ENCODE peak calls at places on chromosome 5, in four cellular contexts. One of them, this sample, is unnamed.

GRCh38 chr5:35457912-35458823 is 159.5 kb upstream of the SPEF2 start:
- DNase-seq in AG04449: no peak
- DNase-seq in adrenal gland: no peak
- DNase-seq in HFF-Myc: no peak
- DNase-seq in this sample: no peak

GRCh38 chr5:134420326-134420725 is 8.6 kb upstream of the CDKN2AIPNL start:
- DNase-seq in AG04449: no peak
- DNase-seq in adrenal gland: no peak
- DNase-seq in HFF-Myc: no peak
- DNase-seq in this sample: no peak

GRCh38 chr5:157345067-157345466 is 79.1 kb downstream of the CYFIP2 start:
- DNase-seq in AG04449: no peak
- DNase-seq in adrenal gland: no peak
- DNase-seq in HFF-Myc: no peak
- DNase-seq in this sample: no peak

GRCh38 chr5:14108170-14108996 is 34.8 kb upstream of the TRIO start:
- DNase-seq in AG04449: no peak
- DNase-seq in adrenal gland: peak; percentile 76
- DNase-seq in HFF-Myc: peak; percentile 78
- DNase-seq in this sample: peak; percentile 78

GRCh38 chr5:103005276-103005675 is 114.7 kb downstream of the GIN1 start:
- DNase-seq in AG04449: no peak
- DNase-seq in adrenal gland: no peak
- DNase-seq in HFF-Myc: no peak
- DNase-seq in this sample: no peak

GRCh38 chr5:95093211-95093610 is 191.7 kb downstream of the MCTP1 start:
- DNase-seq in AG04449: no peak
- DNase-seq in adrenal gland: no peak
- DNase-seq in HFF-Myc: no peak
- DNase-seq in this sample: no peak

GRCh38 chr5:163534476-163535172 is 29.2 kb downstream of the MAT2B start:
- DNase-seq in AG04449: no peak
- DNase-seq in adrenal gland: no peak
- DNase-seq in HFF-Myc: no peak
- DNase-seq in this sample: no peak

GRCh38 chr5:5419291-5420210 is 2.9 kb upstream of the ICE1 start:
- DNase-seq in AG04449: peak; percentile 41
- DNase-seq in adrenal gland: no peak
- DNase-seq in HFF-Myc: peak; percentile 53
- DNase-seq in this sample: no peak

GRCh38 chr5:110549301-110549700 is 177.2 kb downstream of the TMEM232 start:
- DNase-seq in AG04449: no peak
- DNase-seq in adrenal gland: peak; percentile 37
- DNase-seq in HFF-Myc: no peak
- DNase-seq in this sample: no peak

GRCh38 chr5:177472460-177473441 is 683 bp downstream of the DBN1 start:
- DNase-seq in AG04449: no peak
- DNase-seq in adrenal gland: no peak
- DNase-seq in HFF-Myc: no peak
- DNase-seq in this sample: no peak

GRCh38 chr5:141211-141610 is 49.2 kb downstream of the PLEKHG4B start:
- DNase-seq in AG04449: no peak
- DNase-seq in adrenal gland: no peak
- DNase-seq in HFF-Myc: no peak
- DNase-seq in this sample: no peak

GRCh38 chr5:157511656-157512644 is 51.9 kb downstream of the NIPAL4 start:
- DNase-seq in AG04449: peak; percentile 92
- DNase-seq in adrenal gland: peak; percentile 98
- DNase-seq in HFF-Myc: peak; percentile 94
- DNase-seq in this sample: no peak

GRCh38 chr5:96624631-96625030 is 37.5 kb upstream of the CAST start:
- DNase-seq in AG04449: no peak
- DNase-seq in adrenal gland: no peak
- DNase-seq in HFF-Myc: no peak
- DNase-seq in this sample: no peak

GRCh38 chr5:155728857-155729683 is 597.9 kb upstream of the SGCD start:
- DNase-seq in AG04449: peak; percentile 3
- DNase-seq in adrenal gland: no peak
- DNase-seq in HFF-Myc: no peak
- DNase-seq in this sample: no peak

GRCh38 chr5:54659651-54660050 is 142.1 kb downstream of the SNX18 start:
- DNase-seq in AG04449: no peak
- DNase-seq in adrenal gland: no peak
- DNase-seq in HFF-Myc: no peak
- DNase-seq in this sample: no peak

GRCh38 chr5:9927106-9927505 is 297.0 kb upstream of the TAS2R1 start:
- DNase-seq in AG04449: no peak
- DNase-seq in adrenal gland: no peak
- DNase-seq in HFF-Myc: no peak
- DNase-seq in this sample: no peak

GRCh38 chr5:6397536-6398269 is 19.4 kb upstream of the MED10 start:
- DNase-seq in AG04449: no peak
- DNase-seq in adrenal gland: no peak
- DNase-seq in HFF-Myc: no peak
- DNase-seq in this sample: no peak

GRCh38 chr5:143573568-143574170 is 170.2 kb upstream of the NR3C1 start:
- DNase-seq in AG04449: no peak
- DNase-seq in adrenal gland: no peak
- DNase-seq in HFF-Myc: no peak
- DNase-seq in this sample: no peak

GRCh38 chr5:144370273-144370672 is 199.6 kb downstream of the KCTD16 start:
- DNase-seq in AG04449: no peak
- DNase-seq in adrenal gland: no peak
- DNase-seq in HFF-Myc: no peak
- DNase-seq in this sample: no peak

GRCh38 chr5:149464796-149465489 is 85.9 kb upstream of the IL17B start:
- DNase-seq in AG04449: no peak
- DNase-seq in adrenal gland: peak; percentile 77
- DNase-seq in HFF-Myc: no peak
- DNase-seq in this sample: no peak

GRCh38 chr5:41908374-41909079 is 4.4 kb downstream of the RIMOC1 start:
- DNase-seq in AG04449: peak; percentile 63
- DNase-seq in adrenal gland: no peak
- DNase-seq in HFF-Myc: no peak
- DNase-seq in this sample: no peak

GRCh38 chr5:142746532-142746931 is 23.6 kb upstream of the ARHGAP26 start:
- DNase-seq in AG04449: no peak
- DNase-seq in adrenal gland: no peak
- DNase-seq in HFF-Myc: no peak
- DNase-seq in this sample: no peak

GRCh38 chr5:175385691-175386360 is 58.2 kb downstream of the DRD1 start:
- DNase-seq in AG04449: no peak
- DNase-seq in adrenal gland: no peak
- DNase-seq in HFF-Myc: no peak
- DNase-seq in this sample: no peak

GRCh38 chr5:149782900-149783586 is 52.9 kb downstream of the PPARGC1B start:
- DNase-seq in AG04449: no peak
- DNase-seq in adrenal gland: no peak
- DNase-seq in HFF-Myc: no peak
- DNase-seq in this sample: no peak

GRCh38 chr5:21236896-21237830 is 1249.2 kb upstream of the CDH18 start:
- DNase-seq in AG04449: no peak
- DNase-seq in adrenal gland: no peak
- DNase-seq in HFF-Myc: no peak
- DNase-seq in this sample: no peak

GRCh38 chr5:50947892-50948683 is 281.7 kb downstream of the PARP8 start:
- DNase-seq in AG04449: no peak
- DNase-seq in adrenal gland: no peak
- DNase-seq in HFF-Myc: no peak
- DNase-seq in this sample: no peak

GRCh38 chr5:168765220-168766037 is 186.3 kb upstream of the PANK3 start:
- DNase-seq in AG04449: peak; percentile 46
- DNase-seq in adrenal gland: peak; percentile 63
- DNase-seq in HFF-Myc: peak; percentile 7
- DNase-seq in this sample: no peak

GRCh38 chr5:146788918-146789317 is 89.6 kb downstream of the PPP2R2B start:
- DNase-seq in AG04449: no peak
- DNase-seq in adrenal gland: no peak
- DNase-seq in HFF-Myc: no peak
- DNase-seq in this sample: no peak

GRCh38 chr5:65831276-65831675 is 95.1 kb upstream of the ERBIN start:
- DNase-seq in AG04449: no peak
- DNase-seq in adrenal gland: no peak
- DNase-seq in HFF-Myc: no peak
- DNase-seq in this sample: no peak

GRCh38 chr5:172554562-172554961 is 86.5 kb upstream of the NEURL1B start:
- DNase-seq in AG04449: no peak
- DNase-seq in adrenal gland: no peak
- DNase-seq in HFF-Myc: no peak
- DNase-seq in this sample: no peak

GRCh38 chr5:71836084-71836483 is 117.0 kb downstream of the CARTPT start:
- DNase-seq in AG04449: no peak
- DNase-seq in adrenal gland: no peak
- DNase-seq in HFF-Myc: no peak
- DNase-seq in this sample: no peak
- TF ChIP-seq CTCF in AG04449: peak; percentile 37
- TF ChIP-seq CTCF in adrenal gland: no peak
- TF ChIP-seq CTCF in HFF-Myc: no peak
- TF ChIP-seq CTCF in this sample: no peak

GRCh38 chr5:59596586-59597348 is 296.8 kb downstream of the PDE4D start:
- DNase-seq in AG04449: no peak
- DNase-seq in adrenal gland: no peak
- DNase-seq in HFF-Myc: no peak
- DNase-seq in this sample: no peak

GRCh38 chr5:59600153-59600552 is 293.4 kb downstream of the PDE4D start:
- DNase-seq in AG04449: no peak
- DNase-seq in adrenal gland: no peak
- DNase-seq in HFF-Myc: no peak
- DNase-seq in this sample: no peak

GRCh38 chr5:59599729-59600128 is 293.8 kb downstream of the PDE4D start:
- DNase-seq in AG04449: no peak
- DNase-seq in adrenal gland: no peak
- DNase-seq in HFF-Myc: no peak
- DNase-seq in this sample: no peak

GRCh38 chr5:59597690-59598546 is 295.6 kb downstream of the PDE4D start:
- DNase-seq in AG04449: no peak
- DNase-seq in adrenal gland: no peak
- DNase-seq in HFF-Myc: no peak
- DNase-seq in this sample: no peak

GRCh38 chr5:59598547-59598874 is 295.0 kb downstream of the PDE4D start:
- DNase-seq in AG04449: no peak
- DNase-seq in adrenal gland: no peak
- DNase-seq in HFF-Myc: no peak
- DNase-seq in this sample: no peak
- H3K4me3 ChIP-seq in AG04449: no peak overlapping the region
- H3K4me3 ChIP-seq in adrenal gland: peak overlapping the region; percentile 34
- H3K4me3 ChIP-seq in HFF-Myc: no peak overlapping the region
- H3K4me3 ChIP-seq in this sample: no peak overlapping the region

DNA sequence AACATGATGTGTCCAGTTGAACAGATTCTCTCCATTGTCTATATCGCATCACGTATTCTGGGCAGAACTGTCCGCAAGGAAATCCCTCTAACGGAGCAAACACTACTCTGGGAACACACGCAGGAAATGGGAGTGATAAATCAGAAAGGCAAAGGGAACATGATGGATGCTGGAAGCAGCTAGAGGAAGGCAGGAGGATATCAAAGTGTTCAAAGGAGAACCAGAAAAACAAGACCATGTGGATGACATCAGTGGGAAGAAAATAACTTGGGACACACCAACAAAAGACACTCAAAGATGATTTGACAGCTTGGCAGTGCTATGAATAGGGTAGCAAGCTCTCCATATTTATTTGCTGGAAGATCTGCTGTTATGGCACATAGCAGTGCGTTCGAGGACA is 142.9 kb downstream of the PLK2 start:
- DNase-seq in AG04449: no peak
- DNase-seq in adrenal gland: no peak
- DNase-seq in HFF-Myc: no peak
- DNase-seq in this sample: no peak
- TF ChIP-seq CTCF in AG04449: no peak
- TF ChIP-seq CTCF in adrenal gland: no peak
- TF ChIP-seq CTCF in HFF-Myc: no peak
- TF ChIP-seq CTCF in this sample: no peak

DNA sequence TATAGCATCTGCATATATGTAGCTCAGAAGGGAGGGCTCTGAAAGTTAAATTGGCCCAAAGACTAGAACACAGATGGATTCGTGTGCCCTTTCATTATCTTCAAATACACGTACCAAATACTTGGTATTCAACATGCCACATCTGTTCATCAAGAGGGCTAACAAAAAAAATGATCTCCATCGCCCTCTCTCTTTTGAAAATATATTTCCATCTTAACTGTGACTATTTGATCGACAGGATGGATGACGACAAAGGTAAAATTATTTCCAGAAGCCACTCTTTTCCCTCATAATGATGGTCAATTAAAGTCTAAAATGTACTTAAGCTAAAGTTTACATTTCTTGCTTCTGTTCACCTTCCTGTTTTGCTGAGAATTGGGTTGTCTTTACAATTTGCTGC is 77.0 kb downstream of the SEMA6A start:
- DNase-seq in AG04449: no peak
- DNase-seq in adrenal gland: no peak
- DNase-seq in HFF-Myc: no peak
- DNase-seq in this sample: no peak
- H3K4me3 ChIP-seq in AG04449: no peak overlapping the region
- H3K4me3 ChIP-seq in adrenal gland: no peak overlapping the region
- H3K4me3 ChIP-seq in HFF-Myc: no peak overlapping the region
- H3K4me3 ChIP-seq in this sample: no peak overlapping the region

DNA sequence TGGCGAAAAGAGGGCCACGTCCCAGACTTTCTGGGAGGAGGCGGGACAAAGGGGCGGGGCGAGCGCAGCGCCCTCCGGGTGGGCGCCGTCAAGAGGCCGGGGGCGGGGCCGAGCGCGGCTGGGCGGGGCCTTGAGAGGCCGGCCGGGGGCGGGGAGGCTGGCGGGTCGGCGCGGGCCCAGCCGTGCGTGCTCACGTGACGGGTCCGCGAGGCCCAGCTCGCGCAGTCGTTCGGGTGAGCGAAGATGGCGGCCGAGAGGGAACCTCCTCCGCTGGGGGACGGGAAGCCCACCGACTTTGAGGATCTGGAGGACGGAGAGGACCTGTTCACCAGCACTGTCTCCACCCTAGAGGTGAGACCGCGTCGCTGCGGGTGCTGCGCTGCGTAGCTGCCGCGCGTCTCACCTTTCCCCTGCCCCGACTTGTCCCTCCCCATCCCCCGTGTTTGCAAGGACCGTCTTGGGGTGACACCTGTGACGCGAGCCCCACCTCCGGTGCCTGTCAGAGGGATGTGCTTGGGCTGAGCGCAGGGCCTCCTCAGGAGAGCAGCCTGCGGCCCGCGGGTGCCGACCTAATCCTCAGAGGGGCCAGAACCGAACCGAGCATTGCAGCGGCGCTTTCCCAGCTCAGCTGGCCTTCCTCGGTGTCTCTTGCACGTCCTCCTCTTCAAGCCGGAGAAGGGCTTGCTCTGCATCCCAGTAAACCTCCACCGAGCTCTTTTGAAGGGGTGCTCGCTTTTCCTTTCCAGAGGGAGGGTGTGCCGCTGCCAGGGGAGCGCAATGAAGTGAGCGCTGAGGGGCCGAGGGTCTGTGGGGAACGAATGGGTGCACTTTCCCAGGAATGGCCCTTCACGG is at the start of gene SNX2:
- DNase-seq in AG04449: no peak
- DNase-seq in adrenal gland: peak; percentile 92
- DNase-seq in HFF-Myc: peak; percentile 27
- DNase-seq in this sample: peak; percentile 61
- TF ChIP-seq CTCF in AG04449: no peak
- TF ChIP-seq CTCF in adrenal gland: peak; percentile 46
- TF ChIP-seq CTCF in HFF-Myc: no peak
- TF ChIP-seq CTCF in this sample: peak; percentile 46

This sample was measured in GM12864.